ENCODE peak calls at places on chromosome 3, in six cellular contexts. B is astrocyte, K is choroid plexus epithelial cell, R is GM13976, J is fibroblast of mammary gland, Q is ovary. Z is an unnamed sample.

GRCh38 chr3:63914312-63914711 is 2.1 kb upstream of the SCAANT1 start:
- DNase-seq in B (no peak), K (peak; percentile 80), R (no peak), J (peak; percentile 44), Q (peak; percentile 43), Z (no peak)

GRCh38 chr3:70383360-70383831 is 71.0 kb upstream of the MDFIC2 start:
- DNase-seq in B (no peak), K (no peak), R (peak; percentile 10), J (no peak), Q (no peak), Z (no peak)

GRCh38 chr3:112681822-112682325 is 40.9 kb upstream of the CCDC80 start:
- DNase-seq in B (peak; percentile 89), K (peak; percentile 70), R (no peak), J (peak; percentile 62), Q (no peak), Z (no peak)

GRCh38 chr3:72113564-72113963 is 328.6 kb upstream of the PROK2 start:
- DNase-seq in B (no peak), K (no peak), R (no peak), J (no peak), Q (no peak), Z (no peak)

GRCh38 chr3:107263269-107264021 is 113.8 kb upstream of the CCDC54 start:
- DNase-seq in B (no peak), K (peak; percentile 71), R (no peak), J (peak; percentile 83), Q (peak; percentile 22), Z (no peak)

GRCh38 chr3:4721511-4721911 is 228.4 kb downstream of the ITPR1 start:
- DNase-seq in B (peak; percentile 98), K (peak; percentile 94), R (no peak), J (peak; percentile 77), Q (no peak), Z (no peak)

GRCh38 chr3:122102191-122102935 is 47.2 kb downstream of the CD86 start:
- DNase-seq in B (no peak), K (no peak), R (no peak), J (no peak), Q (no peak), Z (no peak)

GRCh38 chr3:120622870-120623718 is 27.0 kb downstream of the NDUFB4 start:
- DNase-seq in B (peak; percentile 57), K (peak; percentile 8), R (no peak), J (peak; percentile 79), Q (no peak), Z (no peak)

GRCh38 chr3:64344721-64345207 is 119.5 kb upstream of the PRICKLE2 start:
- DNase-seq in B (peak; percentile 86), K (peak; percentile 84), R (no peak), J (peak; percentile 90), Q (no peak), Z (no peak)

GRCh38 chr3:6994081-6994668 is 133.3 kb downstream of the GRM7 start:
- DNase-seq in B (peak; percentile 4), K (peak; percentile 2), R (no peak), J (no peak), Q (no peak), Z (no peak)

GRCh38 chr3:119748996-119749395 is 32.9 kb upstream of the NR1I2 start:
- DNase-seq in B (no peak), K (no peak), R (no peak), J (no peak), Q (no peak), Z (no peak)

GRCh38 chr3:59084598-59084997 is 34.8 kb upstream of the CFAP20DC start:
- DNase-seq in B (no peak), K (no peak), R (no peak), J (no peak), Q (no peak), Z (no peak)

GRCh38 chr3:40192628-40193027 is 116.9 kb upstream of the EIF1B start:
- DNase-seq in B (no peak), K (no peak), R (no peak), J (no peak), Q (no peak), Z (no peak)

DNA sequence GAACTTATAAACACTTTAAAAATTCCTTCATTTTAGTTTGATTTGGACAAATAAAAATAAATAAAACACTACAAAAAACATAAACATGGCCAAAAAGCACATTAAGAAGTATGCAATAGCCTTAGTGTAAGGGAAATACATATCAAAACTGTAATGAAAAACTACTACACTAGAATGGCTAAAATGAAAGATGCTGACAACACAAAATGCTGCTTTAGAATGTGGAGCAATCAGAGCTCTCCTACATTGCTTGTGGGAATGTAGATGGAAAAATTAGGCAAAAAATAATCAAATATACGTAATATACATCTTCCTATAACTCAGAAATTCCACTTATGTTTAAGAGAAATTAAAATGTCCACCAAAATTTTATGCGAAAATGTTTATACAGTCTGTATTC is 96.2 kb downstream of the ABI3BP start:
- DNase-seq in B (no peak), K (no peak), R (no peak), J (no peak), Q (no peak), Z (no peak)
- TF ChIP-seq CTCF in B (no peak), K (no peak), R (no peak), J (no peak), Q (no peak), Z (no peak)

GRCh38 chr3:27224197-27224596 is 145.0 kb downstream of the NEK10 start:
- DNase-seq in B (peak; percentile 41), K (peak; percentile 32), R (no peak), J (peak; percentile 58), Q (no peak), Z (no peak)

GRCh38 chr3:27228805-27229204 is 140.4 kb downstream of the NEK10 start:
- DNase-seq in B (no peak), K (no peak), R (no peak), J (no peak), Q (no peak), Z (no peak)
- TF ChIP-seq CTCF in B (no peak), K (peak; percentile 28), R (no peak), J (peak; percentile 18), Q (no peak), Z (no peak)

GRCh38 chr3:52451237-52452083 is 2.4 kb downstream of the TNNC1 start:
- DNase-seq in B (no peak), K (no peak), R (no peak), J (no peak), Q (peak; percentile 28), Z (no peak)
- TF ChIP-seq CTCF in B (no peak), K (peak; percentile 10), R (no peak), J (no peak), Q (no peak), Z (no peak)

GRCh38 chr3:46483799-46484198 is 14.0 kb upstream of the RTP3 start:
- DNase-seq in B (no peak), K (no peak), R (no peak), J (no peak), Q (no peak), Z (no peak)
- TF ChIP-seq CTCF in B (no peak), K (no peak), R (no peak), J (no peak), Q (no peak), Z (no peak)

DNA sequence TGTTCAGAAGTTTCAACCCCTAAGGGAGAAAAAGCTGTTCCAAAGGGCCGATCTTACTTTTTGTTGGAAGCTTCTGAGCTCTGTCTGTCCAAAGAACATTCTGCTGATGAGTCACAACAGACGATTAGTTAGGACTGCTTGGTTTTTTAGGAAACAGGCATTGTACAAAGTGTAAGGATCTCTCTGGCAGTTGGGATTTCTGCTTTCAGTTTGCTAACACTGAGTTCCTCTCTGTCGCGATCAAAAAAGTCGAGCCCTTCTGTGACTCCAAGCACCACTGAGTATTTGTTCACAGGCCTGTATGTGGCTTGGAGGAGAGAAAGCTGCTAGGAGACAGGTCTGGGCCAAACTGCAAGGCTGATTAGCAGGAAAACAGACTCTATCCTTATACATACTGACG is 91.8 kb upstream of the PFN2 start:
- DNase-seq in B (peak; percentile 68), K (peak; percentile 74), R (no peak), J (peak; percentile 84), Q (peak; percentile 25), Z (no peak)
- TF ChIP-seq CTCF in B (no peak), K (no peak), R (no peak), J (no peak), Q (no peak), Z (no peak)

GRCh38 chr3:55405436-55405835 is 81.7 kb downstream of the WNT5A start:
- DNase-seq in B (no peak), K (peak; percentile 28), R (no peak), J (peak; percentile 87), Q (no peak), Z (no peak)
- TF ChIP-seq CTCF in B (peak; percentile 15), K (peak; percentile 43), R (no peak), J (peak; percentile 68), Q (no peak), Z (peak; percentile 26)

Z was measured in D721Med.